ENCODE peak calls at places on chromosome 18, in nine cellular contexts. I is MM.1S, A is SK-N-SH, Y is neural crest cell, G is choroid plexus epithelial cell, T is MCF 10A, B is brain microvascular endothelial cell, N is IMR-90, J is cardiac muscle cell. V is an unnamed sample.

GRCh38 chr18:13849791-13850190 is 25.8 kb downstream of the MC5R start:
- DNase-seq in I (no peak), A (no peak), Y (no peak), G (no peak), T (peak), B (no peak), N (no peak), J (no peak), V (no peak)

GRCh38 chr18:68455229-68455603 is 259.7 kb downstream of the TMX3 start:
- DNase-seq in I (no peak), A (no peak), Y (no peak), G (no peak), T (no peak), B (no peak), N (no peak), J (no peak), V (no peak)

GRCh38 chr18:77135339-77136075 is 2.9 kb upstream of the MBP start:
- DNase-seq in I (no peak), A (no peak), Y (no peak), G (no peak), T (no peak), B (no peak), N (no peak), J (no peak), V (no peak)

GRCh38 chr18:58338961-58339722 is 289.7 kb downstream of the ALPK2 start:
- DNase-seq in I (no peak), A (no peak), Y (peak), G (peak), T (no peak), B (no peak), N (peak), J (peak), V (peak)

GRCh38 chr18:9653390-9653789 is 39.0 kb upstream of the PPP4R1 start:
- DNase-seq in I (no peak), A (peak), Y (peak), G (peak), T (peak), B (peak), N (no peak), J (peak), V (no peak)

GRCh38 chr18:54531402-54532065 is 59.5 kb upstream of the DYNAP start:
- DNase-seq in I (no peak), A (no peak), Y (no peak), G (no peak), T (peak), B (no peak), N (no peak), J (no peak), V (no peak)

GRCh38 chr18:31513189-31513907 is 15.4 kb downstream of the DSG2 start:
- DNase-seq in I (no peak), A (no peak), Y (no peak), G (peak), T (peak), B (peak), N (peak), J (peak), V (peak)

GRCh38 chr18:5842653-5843052 is 52.7 kb downstream of the TMEM200C start:
- DNase-seq in I (no peak), A (no peak), Y (no peak), G (no peak), T (no peak), B (no peak), N (no peak), J (no peak), V (no peak)

GRCh38 chr18:51569153-51569552 is 371.7 kb upstream of the MEX3C start:
- DNase-seq in I (no peak), A (no peak), Y (no peak), G (no peak), T (no peak), B (no peak), N (no peak), J (no peak), V (no peak)

GRCh38 chr18:74522635-74523548 is 11.4 kb upstream of the CNDP1 start:
- DNase-seq in I (no peak), A (no peak), Y (no peak), G (peak), T (no peak), B (no peak), N (no peak), J (no peak), V (no peak)

DNA sequence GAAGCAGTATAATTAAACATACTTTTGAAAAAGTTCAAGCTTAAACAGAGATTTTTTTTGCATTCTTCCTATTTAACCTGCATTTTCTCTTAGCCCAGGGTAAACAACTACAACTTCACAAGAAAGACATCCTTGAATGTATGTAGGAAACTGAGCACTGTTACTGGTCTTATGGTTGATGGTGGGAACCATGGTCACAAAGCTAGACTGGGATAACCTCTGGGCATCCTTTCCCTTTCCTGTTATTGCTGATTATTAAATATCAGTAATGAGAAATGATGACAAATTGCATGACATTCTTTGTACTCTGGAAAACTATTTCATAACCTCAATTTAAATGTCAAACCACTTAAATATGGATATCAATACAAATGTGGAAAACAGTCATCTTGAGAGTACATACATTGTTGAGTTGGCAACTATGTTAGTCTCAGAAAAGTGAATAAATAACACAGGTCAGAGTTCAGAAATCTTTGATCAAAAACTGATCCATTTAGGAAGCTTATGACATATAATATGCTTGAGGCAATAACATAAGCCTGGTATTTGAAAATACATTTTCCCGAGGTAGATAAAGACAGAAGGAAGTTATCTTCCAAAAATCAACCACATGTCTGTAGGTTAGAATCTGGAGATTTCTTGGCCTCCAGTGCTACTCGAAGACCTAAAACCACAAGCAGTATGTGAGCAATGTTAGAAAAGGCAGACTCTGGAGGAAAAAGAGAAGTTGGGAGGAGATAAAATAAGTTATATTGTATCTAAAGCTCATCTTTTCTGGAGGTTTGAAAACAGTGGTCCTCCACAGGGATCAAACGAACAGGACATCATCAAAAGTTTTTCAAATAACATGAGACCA is 65.2 kb upstream of the ST8SIA5 start:
- DNase-seq in I (no peak), A (no peak), Y (no peak), G (peak), T (no peak), B (no peak), N (no peak), J (no peak), V (peak)
- TF ChIP-seq CTCF in I (no peak), A (no peak), Y (no peak), G (no peak), T (no peak), B (no peak), N (no peak), J (no peak), V (no peak)

GRCh38 chr18:7566587-7567486 is at the start of gene PTPRM:
- DNase-seq in I (peak), A (peak), Y (peak), G (peak), T (peak), B (peak), N (peak), J (peak), V (peak)
- TF ChIP-seq CTCF in I (no peak), A (no peak), Y (peak), G (peak), T (peak), B (peak), N (peak), J (peak), V (no peak)

GRCh38 chr18:11570770-11571169 is 38.6 kb upstream of the SLC35G4 start:
- DNase-seq in I (peak), A (no peak), Y (no peak), G (peak), T (peak), B (peak), N (peak), J (peak), V (no peak)
- TF ChIP-seq CTCF in I (peak), A (peak), Y (peak), G (peak), T (peak), B (peak), N (peak), J (peak), V (peak)

DNA sequence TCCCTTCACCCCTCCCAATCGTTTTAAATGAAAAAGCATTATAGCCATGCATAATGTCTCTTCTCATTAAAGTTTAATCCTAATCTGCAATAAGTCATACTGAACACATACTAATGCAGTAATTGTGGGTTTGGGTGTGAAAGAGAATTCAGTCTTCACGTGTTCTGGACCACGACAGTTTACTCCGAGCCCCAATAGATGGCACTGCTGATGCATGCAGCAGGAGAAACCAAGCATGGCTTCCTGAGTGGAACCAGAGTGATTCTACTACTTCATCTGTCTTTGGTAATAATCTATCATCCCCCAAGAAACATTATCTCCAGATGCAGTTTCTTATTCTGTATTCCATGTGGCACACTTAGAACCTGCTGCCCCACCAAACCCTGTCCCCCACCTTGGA is 47.0 kb upstream of the LAMA1 start:
- DNase-seq in I (peak), A (no peak), Y (no peak), G (peak), T (peak), B (no peak), N (peak), J (peak), V (no peak)
- TF ChIP-seq CTCF in I (peak), A (peak), Y (peak), G (peak), T (peak), B (peak), N (peak), J (peak), V (peak)

GRCh38 chr18:49021433-49022129 is 70.8 kb upstream of the SMAD7 start:
- DNase-seq in I (peak), A (peak), Y (no peak), G (peak), T (peak), B (peak), N (peak), J (peak), V (no peak)
- TF ChIP-seq CTCF in I (peak), A (peak), Y (peak), G (peak), T (peak), B (peak), N (peak), J (peak), V (no peak)

GRCh38 chr18:39571511-39571910 is 2005.9 kb upstream of the CELF4 start:
- DNase-seq in I (no peak), A (peak), Y (no peak), G (peak), T (peak), B (peak), N (peak), J (peak), V (no peak)
- TF ChIP-seq CTCF in I (peak), A (peak), Y (peak), G (peak), T (peak), B (peak), N (peak), J (peak), V (peak)

DNA sequence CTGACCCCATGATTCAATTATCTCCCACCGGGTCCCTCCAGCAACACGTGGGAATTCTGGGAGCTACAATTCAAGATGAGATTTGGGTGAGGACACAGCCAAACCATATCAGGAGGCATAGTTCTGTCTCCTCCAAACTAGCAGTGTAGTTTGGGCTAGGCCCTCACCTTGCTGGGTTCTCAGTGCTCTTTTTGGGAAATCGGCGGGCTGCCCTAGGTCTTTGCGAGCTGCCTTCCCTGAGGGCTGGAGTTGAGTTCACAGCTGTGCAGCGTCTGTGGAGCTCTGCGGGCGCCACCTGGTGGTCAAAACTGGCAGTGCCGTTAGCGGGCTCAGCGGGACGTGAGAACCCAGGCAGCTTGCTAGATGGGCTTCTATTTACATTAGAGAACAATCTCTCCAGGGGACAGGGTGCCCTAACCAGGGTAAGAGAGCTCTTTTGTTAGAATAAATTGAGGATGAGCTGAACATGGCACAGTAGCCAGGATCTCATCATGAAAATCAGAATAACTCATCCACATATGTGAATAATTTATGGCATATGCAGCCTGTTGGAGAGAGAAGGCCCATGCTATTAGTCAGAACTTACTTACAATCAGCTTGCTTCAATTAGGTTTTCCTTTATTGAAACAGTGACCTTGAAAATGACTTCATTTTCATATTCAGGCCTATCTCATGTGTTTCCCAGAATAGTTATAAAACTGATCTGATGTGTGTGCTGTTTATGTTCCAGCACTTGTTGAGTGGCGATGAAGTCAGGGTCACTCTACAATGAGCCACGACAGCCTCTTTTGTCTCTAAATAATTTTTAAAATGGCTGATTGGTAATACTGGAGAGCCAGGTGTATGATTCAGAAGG is 27.4 kb upstream of the YES1 start:
- DNase-seq in I (peak), A (peak), Y (peak), G (peak), T (peak), B (peak), N (peak), J (peak), V (peak)
- TF ChIP-seq CTCF in I (peak), A (peak), Y (peak), G (peak), T (peak), B (peak), N (peak), J (peak), V (peak)

DNA sequence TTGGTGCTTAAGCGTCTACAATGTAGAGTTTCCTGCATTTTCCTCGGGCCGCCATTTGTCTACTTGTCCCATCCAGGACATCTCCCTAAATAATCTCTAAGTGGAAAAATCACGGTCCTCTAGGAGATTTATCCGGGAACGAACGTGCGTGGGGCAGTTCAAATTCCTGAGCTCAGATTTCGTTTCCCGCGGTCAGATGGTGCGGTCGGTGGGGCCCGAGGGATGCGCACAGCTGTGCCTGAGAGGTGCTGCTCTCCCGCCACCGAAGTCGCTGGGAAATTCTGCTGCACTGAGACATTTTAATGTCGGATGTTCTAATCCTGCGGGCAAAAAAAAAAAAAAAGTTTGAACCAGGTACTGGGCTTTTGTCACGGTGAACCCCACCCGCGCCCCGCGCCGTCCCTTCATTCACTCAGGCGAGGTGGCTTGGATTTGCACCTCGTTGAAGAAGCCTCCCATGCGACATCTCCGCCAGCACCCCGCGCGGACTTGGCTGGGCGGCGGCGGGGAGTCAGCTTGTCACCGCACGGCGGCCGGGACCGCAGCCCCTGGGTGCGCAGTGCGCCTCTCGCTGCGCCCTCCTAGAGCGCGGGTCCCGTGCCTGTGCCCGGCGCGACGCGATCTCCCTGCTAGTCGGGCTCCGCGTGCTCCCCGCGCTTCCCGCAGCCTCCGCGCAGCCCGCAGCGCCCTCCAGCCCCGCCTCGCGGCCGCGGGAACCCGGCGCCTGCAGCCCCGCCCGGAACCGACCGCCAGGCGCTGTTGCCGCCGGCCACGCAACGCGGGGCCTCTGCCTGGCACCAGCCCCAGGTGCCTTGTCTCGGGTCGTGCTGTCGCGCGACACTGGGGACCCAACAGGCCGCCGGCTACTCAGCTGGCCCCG is 192.0 kb upstream of the TCF4 start:
- DNase-seq in I (no peak), A (peak), Y (peak), G (peak), T (no peak), B (no peak), N (peak), J (peak), V (no peak)
- TF ChIP-seq CTCF in I (no peak), A (peak), Y (peak), G (peak), T (no peak), B (no peak), N (peak), J (peak), V (no peak)

GRCh38 chr18:59464521-59464920 is 105.5 kb upstream of the LMAN1 start:
- DNase-seq in I (no peak), A (no peak), Y (no peak), G (no peak), T (no peak), B (no peak), N (no peak), J (no peak), V (no peak)
- TF ChIP-seq CTCF in I (no peak), A (no peak), Y (no peak), G (no peak), T (no peak), B (no peak), N (no peak), J (no peak), V (no peak)

V was measured in astrocyte.